ENCODE peak calls at places on chromosomes 6 and 20, in four cellular contexts. B is GM12878, P is HCT116, L is upper lobe of left lung. H is an unnamed sample.

GRCh38 chr6:41683460-41684310 is 45.4 kb downstream of the MDFI start:
- ATAC-seq in B (peak; percentile 93), L (peak; percentile 84), P (peak; percentile 85), H (peak; percentile 84)

GRCh38 chr20:63957690-63958441 is 1.6 kb upstream of the UCKL1 start:
- ATAC-seq in P (peak; percentile 59), L (no peak), B (no peak), H (no peak)

GRCh38 chr20:50305636-50306477 is 115.2 kb downstream of the CEBPB start:
- ATAC-seq in L (no peak), B (no peak), P (no peak), H (peak; percentile 29)

GRCh38 chr6:45021652-45022051 is 306.5 kb upstream of the RUNX2 start:
- ATAC-seq in P (no peak), B (no peak), L (no peak), H (no peak)

GRCh38 chr6:72316675-72317380 is 305.0 kb upstream of the KCNQ5 start:
- ATAC-seq in L (peak; percentile 63), B (no peak), P (no peak), H (peak; percentile 34)

GRCh38 chr6:142374965-142375733 is 73.3 kb downstream of the ADGRG6 start:
- ATAC-seq in L (no peak), P (peak; percentile 61), B (no peak), H (no peak)

GRCh38 chr20:25083773-25084615 is 2.1 kb upstream of the VSX1 start:
- ATAC-seq in L (no peak), B (no peak), P (peak; percentile 83), H (no peak)

GRCh38 chr20:63005862-63006564 is 751 bp downstream of the BHLHE23 start:
- ATAC-seq in L (no peak), P (no peak), B (no peak), H (no peak)

GRCh38 chr6:3294921-3295871 is 36.4 kb downstream of the PSMG4 start:
- ATAC-seq in L (no peak), B (peak; percentile 46), P (peak; percentile 70), H (no peak)

GRCh38 chr6:92023410-92023940 is 1395.9 kb downstream of the EPHA7 start:
- ATAC-seq in B (no peak), P (no peak), L (no peak), H (no peak)

GRCh38 chr6:148203970-148204369 is 138.7 kb upstream of the SASH1 start:
- ATAC-seq in L (no peak), B (peak; percentile 97), P (no peak), H (no peak)

GRCh38 chr6:47188588-47189021 is 121.1 kb downstream of the TNFRSF21 start:
- ATAC-seq in L (peak; percentile 72), P (peak; percentile 93), B (no peak), H (no peak)

GRCh38 chr20:1499528-1500420 is 8.6 kb upstream of the SIRPB2 start:
- ATAC-seq in B (no peak), P (no peak), L (no peak), H (no peak)

GRCh38 chr20:50744143-50744792 is 12.9 kb downstream of the PARD6B start:
- ATAC-seq in B (no peak), L (peak; percentile 84), P (peak; percentile 75), H (peak; percentile 98)

DNA sequence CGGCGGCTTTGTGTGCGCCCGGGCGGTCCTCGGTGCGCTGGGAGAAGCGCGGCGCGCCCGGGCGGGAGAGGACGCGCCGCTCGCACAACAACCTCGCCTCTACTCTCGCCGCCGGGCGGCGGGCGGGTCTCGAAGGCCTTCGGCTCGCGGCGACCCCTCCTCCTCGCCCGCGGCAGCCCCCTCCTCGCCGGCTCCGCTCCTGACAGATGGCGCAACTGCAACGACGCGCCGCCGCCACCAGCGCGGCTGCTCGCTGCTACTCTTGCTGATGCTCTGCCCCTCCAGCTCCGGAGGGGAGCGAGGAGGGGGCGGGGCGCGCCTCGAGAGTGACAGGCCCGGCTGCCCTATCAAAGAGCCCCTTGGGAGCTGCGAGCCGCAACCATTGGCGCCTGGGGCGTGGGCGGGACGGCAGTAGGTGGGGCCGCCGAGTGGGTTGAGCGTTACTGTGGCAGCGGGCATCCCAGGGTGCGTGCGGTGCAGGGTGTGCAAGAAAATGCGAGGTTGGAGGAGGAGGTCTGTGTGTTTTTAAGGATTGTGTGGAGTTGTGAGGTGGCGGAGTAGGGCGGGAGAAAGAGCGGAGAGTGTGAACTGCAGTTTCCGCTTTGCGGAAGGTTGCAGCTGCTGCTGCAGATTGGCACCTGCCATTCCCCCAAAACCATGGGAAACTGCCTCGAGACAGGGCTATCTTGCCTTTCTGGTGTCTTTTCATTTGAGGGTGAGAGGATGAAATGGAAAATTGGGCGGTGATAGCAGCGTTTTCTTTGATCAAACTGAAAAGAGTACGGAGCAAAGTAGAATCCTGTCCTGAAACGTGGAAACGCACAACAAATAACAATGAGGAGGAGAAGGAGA is at the start of gene FYN:
- ATAC-seq in P (peak; percentile 96), L (peak; percentile 99), B (peak; percentile 92), H (peak; percentile 100)
- TF ChIP-seq POLR2AphosphoS5 in P (peak; percentile 75), L (peak; percentile 78), B (peak; percentile 66), H (peak; percentile 88)

DNA sequence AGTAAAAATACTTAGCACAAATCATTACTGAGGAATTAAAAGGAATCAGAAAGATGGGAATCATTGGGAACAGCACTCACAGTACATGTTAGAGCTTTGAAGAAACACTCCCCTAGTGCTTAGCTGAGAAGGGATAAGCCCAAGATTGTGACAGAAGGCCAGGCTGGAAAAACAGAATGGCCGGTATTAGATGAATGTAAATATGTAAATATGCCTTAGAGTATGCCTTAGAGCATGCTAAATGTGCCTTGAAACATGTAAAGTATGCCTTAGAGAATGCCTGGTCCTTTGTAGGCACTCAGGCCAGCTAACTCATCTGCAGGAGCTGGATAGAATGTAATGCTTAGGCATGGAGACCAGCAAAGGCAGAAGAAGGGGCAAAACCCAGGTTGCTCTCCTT is 10.6 kb upstream of the TENT5A start:
- ATAC-seq in P (no peak), B (no peak), L (no peak), H (no peak)
- H3K27ac ChIP-seq in P (no peak overlapping the region), B (no peak overlapping the region), L (no peak overlapping the region), H (no peak overlapping the region)

GRCh38 chr20:46894971-46895905 is 595 bp downstream of the EYA2 start:
- ATAC-seq in L (no peak), P (no peak), B (no peak), H (peak; percentile 21)
- H3K4me3 ChIP-seq in L (peak overlapping the region; percentile 44), P (no peak overlapping the region), B (no peak overlapping the region), H (peak overlapping the region; percentile 21)

GRCh38 chr6:161393292-161393691 is 119.4 kb upstream of the AGPAT4 start:
- ATAC-seq in L (no peak), P (no peak), B (no peak), H (no peak)
- TF ChIP-seq POLR2AphosphoS5 in L (no peak), P (no peak), B (no peak), H (no peak)

GRCh38 chr6:85865665-85866372 is 223.1 kb upstream of the SYNCRIP start:
- ATAC-seq in P (peak; percentile 51), B (peak; percentile 78), L (peak; percentile 40), H (peak; percentile 54)
- H3K27ac ChIP-seq in P (no peak overlapping the region), B (no peak overlapping the region), L (no peak overlapping the region), H (peak overlapping the region; percentile 76)

GRCh38 chr6:129491436-129491835 is 218.5 kb downstream of the ARHGAP18 start:
- ATAC-seq in L (peak; percentile 36), P (peak; percentile 33), B (peak; percentile 35), H (no peak)
- H3K4me3 ChIP-seq in L (no peak overlapping the region), P (no peak overlapping the region), B (no peak overlapping the region), H (no peak overlapping the region)

GRCh38 chr20:17557675-17558006 is 12.2 kb upstream of the DSTN start:
- ATAC-seq in L (peak; percentile 80), P (peak; percentile 67), B (no peak), H (no peak)
- TF ChIP-seq POLR2AphosphoS5 in L (peak; percentile 39), P (peak; percentile 7), B (no peak), H (no peak)

GRCh38 chr6:113651920-113652319 is 205.2 kb upstream of the MARCKS start:
- ATAC-seq in B (peak; percentile 21), P (no peak), L (no peak), H (no peak)

GRCh38 chr6:113651120-113651519 is 206.0 kb upstream of the MARCKS start:
- ATAC-seq in P (no peak), B (peak; percentile 24), L (no peak), H (no peak)

GRCh38 chr6:113654396-113654795 is 202.7 kb upstream of the MARCKS start:
- ATAC-seq in B (no peak), P (peak; percentile 82), L (peak; percentile 77), H (peak; percentile 91)

GRCh38 chr6:113659762-113660404 is 197.3 kb upstream of the MARCKS start:
- ATAC-seq in B (no peak), L (no peak), P (no peak), H (no peak)

DNA sequence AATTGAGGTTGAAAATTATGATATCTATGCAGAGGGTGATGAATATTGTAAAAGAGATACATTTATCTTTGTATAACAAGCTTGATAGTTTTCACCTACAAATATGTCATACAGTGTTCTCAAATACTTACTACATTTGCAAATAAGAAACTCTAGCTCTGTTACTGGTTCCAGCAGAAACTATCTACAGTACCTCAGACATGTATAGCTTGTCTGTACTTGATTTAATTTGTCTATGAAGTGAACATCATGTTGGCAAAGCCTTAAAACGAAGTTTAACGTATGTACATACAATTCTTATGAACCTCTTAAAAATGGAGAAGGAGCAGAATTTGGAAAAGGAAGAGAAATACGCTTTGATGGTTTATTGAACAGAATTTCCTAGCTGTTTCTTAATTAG is 201.4 kb upstream of the MARCKS start:
- ATAC-seq in P (no peak), B (no peak), L (no peak), H (no peak)
- H3K27ac ChIP-seq in P (no peak overlapping the region), B (no peak overlapping the region), L (no peak overlapping the region), H (no peak overlapping the region)

GRCh38 chr20:31720486-31721407 is 1.9 kb downstream of the BCL2L1 start:
- ATAC-seq in P (no peak), L (no peak), B (peak; percentile 6), H (no peak)

GRCh38 chr20:31716818-31717477 is 5.7 kb downstream of the BCL2L1 start:
- ATAC-seq in B (peak; percentile 21), P (no peak), L (no peak), H (no peak)

GRCh38 chr20:31719644-31720485 is 2.8 kb downstream of the BCL2L1 start:
- ATAC-seq in P (peak; percentile 28), L (no peak), B (no peak), H (no peak)

GRCh38 chr20:31717478-31717946 is 5.2 kb downstream of the BCL2L1 start:
- ATAC-seq in P (no peak), B (peak; percentile 61), L (no peak), H (no peak)

DNA sequence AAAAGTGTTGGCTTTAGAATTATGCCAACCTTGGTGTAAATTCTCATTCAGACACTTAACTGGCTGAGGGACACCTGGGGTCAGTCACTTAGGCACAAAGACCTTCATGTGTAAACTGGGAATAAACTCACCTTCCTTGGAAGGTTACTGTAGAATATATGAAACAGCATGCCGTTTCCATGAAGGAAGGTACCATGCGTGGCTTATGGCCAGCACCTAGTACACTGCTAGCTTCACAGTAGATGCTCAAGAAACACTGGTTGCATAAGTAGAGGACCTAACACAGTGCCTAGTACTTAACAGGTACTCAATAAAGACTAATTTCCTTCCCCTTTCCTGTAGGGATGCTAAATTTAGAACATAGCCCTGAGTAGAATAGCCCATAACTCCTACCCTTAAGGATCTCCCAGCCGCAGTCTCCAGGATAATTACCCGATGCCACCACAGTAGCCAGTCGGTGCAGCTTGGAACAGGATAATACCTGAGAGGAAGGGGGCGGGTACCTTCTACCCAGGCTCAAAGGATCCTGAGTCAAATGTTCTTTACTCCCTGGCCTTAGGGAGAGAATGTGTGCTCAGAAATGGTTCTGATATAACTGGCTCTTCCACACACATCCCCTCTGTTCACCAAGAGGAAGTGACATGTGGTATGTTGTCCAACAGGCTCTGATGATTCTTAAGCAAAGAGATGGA is 3.6 kb downstream of the BCL2L1 start:
- ATAC-seq in L (peak; percentile 37), P (no peak), B (no peak), H (no peak)
- H3K4me3 ChIP-seq in L (peak overlapping the region; percentile 85), P (no peak overlapping the region), B (peak overlapping the region; percentile 77), H (peak overlapping the region; percentile 88)

H was measured in gastroesophageal sphincter.